ENCODE peak calls at places on chromosomes 13 and 19, in nine cellular contexts. D is hepatocyte, E is heart right ventricle, N is colonic mucosa, U is GM12865, Q is left ventricle myocardium inferior, L is mammary epithelial cell, C is fibroblast of lung, R is lower leg skin. F is an unnamed sample.

GRCh38 chr13:76339649-76340048 is 546.6 kb downstream of the KCTD12 start:
- DNase-seq in Q (no peak), E (no peak), D (no peak), L (no peak), N (no peak), C (no peak), U (no peak), R (no peak), F (no peak)

GRCh38 chr13:67377919-67378318 is 147.8 kb upstream of the PCDH9 start:
- DNase-seq in U (no peak), R (no peak), Q (no peak), E (no peak), N (no peak), D (no peak), L (no peak), C (no peak), F (no peak)

GRCh38 chr19:28426902-28427232 is 786.1 kb downstream of the UQCRFS1 start:
- DNase-seq in Q (no peak), R (no peak), E (no peak), L (peak; percentile 5), D (no peak), C (peak; percentile 1), U (no peak), N (no peak), F (no peak)

GRCh38 chr13:50309200-50309848 is 294.1 kb downstream of the KCNRG start:
- DNase-seq in N (no peak), U (no peak), L (no peak), D (no peak), Q (no peak), R (no peak), C (peak; percentile 51), E (no peak), F (no peak)

GRCh38 chr19:50567052-50567841 is 988 bp downstream of the LRRC4B start:
- DNase-seq in L (no peak), C (no peak), Q (no peak), E (no peak), N (no peak), R (no peak), D (no peak), U (no peak), F (no peak)

GRCh38 chr19:1214862-1215731 is 9.5 kb downstream of the STK11 start:
- DNase-seq in E (peak; percentile 79), N (no peak), C (no peak), L (no peak), R (no peak), D (no peak), Q (peak; percentile 77), U (no peak), F (peak; percentile 19)

GRCh38 chr19:55504981-55505380 is 16.7 kb downstream of the SSC5D start:
- DNase-seq in L (no peak), E (no peak), D (no peak), U (no peak), Q (no peak), C (no peak), R (no peak), N (no peak), F (no peak)

GRCh38 chr13:48975926-48976676 is 389 bp downstream of the FNDC3A start:
- DNase-seq in U (peak; percentile 94), C (peak; percentile 82), R (peak; percentile 71), D (peak; percentile 79), N (peak; percentile 81), L (peak; percentile 84), Q (peak; percentile 85), E (peak; percentile 85), F (peak; percentile 62)

GRCh38 chr13:109917422-109917821 is 131.0 kb upstream of the IRS2 start:
- DNase-seq in N (no peak), C (no peak), D (no peak), R (no peak), L (no peak), E (no peak), Q (no peak), U (no peak), F (no peak)

GRCh38 chr13:37011002-37011401 is 10.4 kb downstream of the EXOSC8 start:
- DNase-seq in Q (no peak), E (no peak), D (no peak), U (no peak), N (no peak), R (no peak), L (no peak), C (no peak), F (no peak)

DNA sequence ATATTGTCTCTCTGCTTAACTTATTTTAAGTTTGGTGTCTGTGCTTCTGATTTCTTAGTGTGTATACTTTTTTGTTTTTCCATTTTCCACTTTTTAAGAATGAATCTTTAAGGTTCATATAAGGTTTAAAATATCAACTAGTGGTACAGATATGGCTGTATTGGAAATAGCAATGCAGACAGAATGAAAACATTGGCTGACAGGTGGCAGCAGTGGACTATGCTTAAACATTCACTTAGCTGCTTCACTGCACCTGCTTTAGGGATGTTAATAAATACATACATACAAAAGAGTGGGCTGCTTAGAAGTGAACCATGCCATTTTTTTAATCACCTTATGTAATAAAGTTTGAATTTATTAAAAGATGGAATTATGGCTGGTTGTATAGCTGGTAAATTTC is 27.3 kb downstream of the TM9SF2 start:
- DNase-seq in E (no peak), D (peak; percentile 28), L (no peak), U (peak; percentile 53), C (peak; percentile 13), R (no peak), Q (no peak), N (no peak), F (no peak)
- TF ChIP-seq CTCF in E (no peak), D (peak; percentile 36), L (no peak), U (peak; percentile 47), C (peak; percentile 11), R (no peak), Q (peak; percentile 37), N (no peak), F (no peak)

GRCh38 chr13:65841156-65841555 is 1389.0 kb downstream of the PCDH9 start:
- DNase-seq in C (no peak), E (no peak), R (no peak), Q (no peak), L (no peak), N (no peak), U (no peak), D (no peak), F (no peak)

GRCh38 chr13:65834897-65835296 is 1395.2 kb downstream of the PCDH9 start:
- DNase-seq in C (peak; percentile 6), E (no peak), L (no peak), U (no peak), N (no peak), D (no peak), Q (no peak), R (no peak), F (no peak)

GRCh38 chr13:65830411-65831172 is 1399.5 kb downstream of the PCDH9 start:
- DNase-seq in D (no peak), C (no peak), U (no peak), E (no peak), Q (no peak), L (no peak), N (no peak), R (no peak), F (no peak)

GRCh38 chr13:65836066-65836465 is 1394.1 kb downstream of the PCDH9 start:
- DNase-seq in L (no peak), Q (no peak), N (no peak), R (no peak), D (no peak), C (no peak), E (no peak), U (no peak), F (no peak)
- TF ChIP-seq CTCF in L (no peak), Q (no peak), N (no peak), R (no peak), D (no peak), C (no peak), E (no peak), U (no peak), F (no peak)

GRCh38 chr19:13363954-13364353 is 142.3 kb downstream of the CACNA1A start:
- DNase-seq in N (no peak), E (no peak), Q (no peak), R (no peak), U (no peak), L (no peak), D (no peak), C (no peak), F (no peak)

GRCh38 chr19:13363235-13363634 is 143.0 kb downstream of the CACNA1A start:
- DNase-seq in R (no peak), L (no peak), N (no peak), Q (no peak), C (no peak), E (no peak), U (no peak), D (no peak), F (no peak)

GRCh38 chr19:13370948-13371347 is 135.3 kb downstream of the CACNA1A start:
- DNase-seq in N (no peak), Q (no peak), U (no peak), L (no peak), R (no peak), E (no peak), D (no peak), C (no peak), F (no peak)

GRCh38 chr19:13366529-13367143 is 139.6 kb downstream of the CACNA1A start:
- DNase-seq in E (no peak), D (no peak), C (peak; percentile 31), U (peak; percentile 24), L (peak; percentile 5), N (no peak), Q (no peak), R (no peak), F (no peak)
- TF ChIP-seq CTCF in E (no peak), D (peak; percentile 32), C (peak; percentile 61), U (peak; percentile 32), L (peak; percentile 65), N (no peak), Q (peak; percentile 30), R (no peak), F (peak; percentile 47)

GRCh38 chr13:39684531-39685137 is 29.2 kb downstream of the COG6 start:
- DNase-seq in D (peak; percentile 69), U (peak; percentile 36), Q (no peak), E (no peak), L (peak; percentile 16), N (no peak), C (peak; percentile 77), R (no peak), F (no peak)
- TF ChIP-seq CTCF in D (peak; percentile 53), U (peak; percentile 0), Q (peak; percentile 56), E (no peak), L (peak; percentile 25), N (no peak), C (no peak), R (no peak), F (peak; percentile 65)

DNA sequence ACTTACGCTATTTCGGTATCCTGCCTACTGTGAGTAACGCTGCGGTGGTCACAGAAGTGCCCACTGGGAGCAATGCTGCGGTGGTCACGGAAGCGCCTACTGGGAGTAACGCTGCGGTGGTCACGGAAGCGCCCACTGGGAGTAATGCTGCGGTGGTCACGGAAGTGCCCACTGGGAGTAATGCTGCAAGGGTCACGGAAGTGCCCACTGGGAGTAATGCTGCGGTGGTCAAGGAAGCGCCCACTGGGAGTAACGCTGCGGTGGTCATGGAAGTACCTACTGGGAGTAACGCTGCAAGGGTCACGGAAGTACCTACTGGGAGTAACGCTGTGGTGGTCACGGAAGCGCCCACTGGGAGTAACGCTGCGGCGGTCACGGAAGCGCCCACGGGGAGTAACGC is 52.1 kb upstream of the SOX1 start:
- DNase-seq in L (no peak), Q (no peak), D (no peak), R (no peak), E (no peak), C (no peak), U (no peak), N (no peak), F (no peak)
- TF ChIP-seq CTCF in L (no peak), Q (no peak), D (no peak), R (no peak), E (no peak), C (no peak), U (no peak), N (no peak), F (no peak)

F was measured in mesothelial cell of epicardium.